ENCODE peak calls at places on chromosomes 5 and 9, in eight cellular contexts. X is astrocyte of the spinal cord; B is anterior cingulate cortex; K is effector memory CD8-positive, alpha-beta T cell; W is NCI-H526; Y is stimulated activated CD4-positive, alpha-beta T cell treated with anti-CD3 and anti-CD28 coated beads, Interleukin-4, amount 100 ng/mL, for 48 hours; V is AG04450; H is HS-5. A is an unnamed sample.

GRCh38 chr5:43482490-43483064 is 1.1 kb downstream of the TMEM267 start:
- DNase-seq in Y (no peak), H (peak), W (no peak), X (peak), K (no peak), B (no peak), V (no peak), A (no peak)

GRCh38 chr5:141822134-141822533 is 56.1 kb downstream of the PCDH1 start:
- DNase-seq in V (no peak), H (no peak), Y (no peak), W (no peak), B (no peak), X (no peak), K (no peak), A (no peak)

GRCh38 chr9:98142925-98143481 is 24.0 kb upstream of the TRIM14 start:
- DNase-seq in Y (no peak), W (no peak), B (no peak), H (no peak), K (no peak), V (no peak), X (no peak), A (no peak)

GRCh38 chr5:54120473-54120872 is 189.9 kb downstream of the ARL15 start:
- DNase-seq in B (no peak), K (no peak), W (no peak), H (no peak), Y (no peak), V (no peak), X (no peak), A (no peak)

GRCh38 chr5:113110117-113110516 is 133.5 kb downstream of the DCP2 start:
- DNase-seq in V (no peak), W (no peak), H (no peak), B (no peak), X (no peak), K (no peak), Y (no peak), A (no peak)

GRCh38 chr5:150411245-150411979 is 1.3 kb downstream of the CD74 start:
- DNase-seq in X (no peak), V (no peak), W (peak), H (no peak), B (no peak), K (peak), Y (peak), A (no peak)

GRCh38 chr9:114330636-114331035 is 967 bp downstream of the ORM2 start:
- DNase-seq in H (no peak), Y (no peak), W (no peak), K (no peak), V (no peak), B (no peak), X (no peak), A (no peak)

GRCh38 chr9:134267305-134268265 is 58.7 kb upstream of the RXRA start:
- DNase-seq in K (no peak), W (no peak), Y (no peak), V (no peak), X (no peak), H (no peak), B (no peak), A (no peak)

GRCh38 chr5:68134033-68134668 is 81.4 kb upstream of the PIK3R1 start:
- DNase-seq in K (no peak), H (no peak), X (no peak), B (no peak), V (no peak), W (no peak), Y (no peak), A (no peak)

GRCh38 chr5:74589204-74590056 is 51.1 kb downstream of the ENC1 start:
- DNase-seq in B (no peak), Y (no peak), K (no peak), X (no peak), V (no peak), W (peak), H (no peak), A (no peak)